ENCODE peak calls at places on chromosomes 13 and 19, in eight cellular contexts. A is SHP77, F is occipital lobe, I is left ventricle myocardium inferior, P is cardiac fibroblast, E is Calu3, U is B cell, T is ACHN. S is an unnamed sample.

GRCh38 chr19:7953060-7953459 is 9.6 kb upstream of the TIMM44 start:
- DNase-seq in A (no peak), F (no peak), I (no peak), P (peak; percentile 50), E (no peak), U (no peak), T (no peak), S (no peak)

GRCh38 chr19:13234518-13234917 is 84.3 kb downstream of the IER2 start:
- DNase-seq in A (no peak), F (no peak), I (peak; percentile 18), P (peak; percentile 46), E (peak; percentile 18), U (peak; percentile 56), T (peak; percentile 67), S (peak; percentile 11)

GRCh38 chr19:30587869-30588268 is 215.7 kb downstream of the ZNF536 start:
- DNase-seq in A (no peak), F (no peak), I (no peak), P (no peak), E (no peak), U (no peak), T (no peak), S (no peak)

GRCh38 chr13:42777476-42777875 is 3.9 kb upstream of the FAM216B start:
- DNase-seq in A (no peak), F (no peak), I (no peak), P (peak; percentile 21), E (no peak), U (no peak), T (no peak), S (no peak)

GRCh38 chr13:79533781-79534400 is 52.9 kb downstream of the NDFIP2 start:
- DNase-seq in A (no peak), F (no peak), I (no peak), P (peak; percentile 53), E (no peak), U (no peak), T (no peak), S (no peak)

GRCh38 chr13:65638572-65639168 is 1591.5 kb downstream of the PCDH9 start:
- DNase-seq in A (no peak), F (no peak), I (no peak), P (peak; percentile 80), E (no peak), U (no peak), T (peak; percentile 45), S (no peak)

GRCh38 chr19:38932425-38933179 is 1.9 kb downstream of the MRPS12 start:
- DNase-seq in A (peak; percentile 43), F (no peak), I (no peak), P (peak; percentile 64), E (peak; percentile 46), U (peak; percentile 60), T (peak; percentile 64), S (peak; percentile 17)

GRCh38 chr13:45078003-45078402 is 42.3 kb upstream of the GTF2F2 start:
- DNase-seq in A (no peak), F (no peak), I (no peak), P (no peak), E (no peak), U (no peak), T (no peak), S (no peak)

GRCh38 chr13:83780201-83780600 is 102.1 kb downstream of the SLITRK1 start:
- DNase-seq in A (no peak), F (no peak), I (no peak), P (peak; percentile 45), E (no peak), U (no peak), T (peak; percentile 47), S (no peak)

GRCh38 chr19:17346109-17346671 is 8.8 kb downstream of the GTPBP3 start:
- DNase-seq in A (peak; percentile 33), F (peak; percentile 29), I (peak; percentile 79), P (peak; percentile 73), E (peak; percentile 81), U (peak; percentile 73), T (peak; percentile 62), S (peak; percentile 76)

GRCh38 chr19:51094696-51095279 is 12.1 kb upstream of the KLK14 start:
- DNase-seq in A (no peak), F (no peak), I (no peak), P (peak; percentile 14), E (peak; percentile 56), U (no peak), T (peak; percentile 9), S (no peak)

GRCh38 chr13:112113851-112114250 is 46.9 kb downstream of the SOX1 start:
- DNase-seq in A (no peak), F (no peak), I (no peak), P (no peak), E (no peak), U (no peak), T (no peak), S (no peak)

GRCh38 chr13:40975441-40975840 is 43.7 kb downstream of the ELF1 start:
- DNase-seq in A (no peak), F (no peak), I (no peak), P (no peak), E (no peak), U (no peak), T (no peak), S (no peak)

GRCh38 chr13:60012503-60012902 is 151.2 kb downstream of the DIAPH3 start:
- DNase-seq in A (no peak), F (no peak), I (no peak), P (no peak), E (peak; percentile 1), U (no peak), T (no peak), S (no peak)

GRCh38 chr19:33301011-33301899 is 1.1 kb downstream of the CEBPA start:
- DNase-seq in A (no peak), F (no peak), I (no peak), P (peak; percentile 9), E (no peak), U (no peak), T (no peak), S (no peak)

GRCh38 chr19:56491399-56491798 is 14.3 kb upstream of the ZNF667 start:
- DNase-seq in A (no peak), F (no peak), I (no peak), P (peak; percentile 27), E (no peak), U (no peak), T (no peak), S (no peak)

GRCh38 chr19:55777528-55777927 is 8.6 kb downstream of the RFPL4AL1 start:
- DNase-seq in A (no peak), F (no peak), I (no peak), P (no peak), E (peak; percentile 17), U (no peak), T (no peak), S (peak; percentile 46)

GRCh38 chr19:46787331-46788100 is 878 bp downstream of the SLC1A5 start:
- DNase-seq in A (peak; percentile 15), F (no peak), I (peak; percentile 65), P (peak; percentile 74), E (peak; percentile 78), U (no peak), T (peak; percentile 59), S (peak; percentile 28)

GRCh38 chr19:10122066-10122465 is 2.4 kb upstream of the EIF3G start:
- DNase-seq in A (no peak), F (no peak), I (no peak), P (peak; percentile 64), E (no peak), U (no peak), T (no peak), S (no peak)

GRCh38 chr19:36136975-36137686 is 2.7 kb upstream of the CAPNS1 start:
- DNase-seq in A (no peak), F (no peak), I (peak; percentile 40), P (peak; percentile 50), E (peak; percentile 96), U (no peak), T (peak; percentile 81), S (peak; percentile 18)

GRCh38 chr13:48492123-48493075 is 40.5 kb downstream of the RCBTB2 start:
- DNase-seq in A (no peak), F (peak; percentile 42), I (peak; percentile 82), P (peak; percentile 80), E (no peak), U (peak; percentile 83), T (no peak), S (peak; percentile 79)